ENCODE peak calls at places on chromosomes 1 and 21, in eight cellular contexts. K is sigmoid colon, S is breast epithelium, F is stomach, P is H1, L is spleen, O is GM23338, U is SK-N-SH. A is an unnamed sample.
A peak's percentile ranks its signal among the peaks of the same experiment; 100 is the strongest.

GRCh38 chr1:231500666-231501065 is 27.8 kb upstream of the TSNAX start:
- DNase-seq in O (no peak), K (no peak), P (no peak), F (no peak), L (no peak), U (no peak), S (no peak), A (no peak)

GRCh38 chr1:11979453-11979817 is 809 bp upstream of the MFN2 start:
- DNase-seq in U (no peak), F (peak; percentile 32), L (peak; percentile 86), K (no peak), O (no peak), P (no peak), S (peak; percentile 44), A (no peak)

GRCh38 chr1:230565141-230565540 is 77.1 kb upstream of the COG2 start:
- DNase-seq in U (no peak), L (no peak), O (no peak), P (no peak), F (no peak), K (no peak), S (no peak), A (no peak)

GRCh38 chr1:22229374-22229773 is 86.5 kb upstream of the WNT4 start:
- DNase-seq in U (no peak), O (peak; percentile 49), L (no peak), P (no peak), K (no peak), F (no peak), S (no peak), A (no peak)

GRCh38 chr1:165900576-165901380 is 73.4 kb downstream of the UCK2 start:
- DNase-seq in U (no peak), L (no peak), K (no peak), P (no peak), O (no peak), F (peak; percentile 86), S (no peak), A (no peak)

GRCh38 chr1:41710980-41711379 is 207.7 kb downstream of the HIVEP3 start:
- DNase-seq in F (no peak), L (no peak), U (peak; percentile 50), P (no peak), K (no peak), O (no peak), S (no peak), A (no peak)

GRCh38 chr1:63112155-63112914 is 210.0 kb upstream of the FOXD3 start:
- DNase-seq in F (no peak), K (no peak), O (no peak), U (no peak), P (no peak), S (no peak), L (no peak), A (no peak)

GRCh38 chr1:174968750-174969244 is 30.9 kb upstream of the CACYBP start:
- DNase-seq in L (no peak), O (no peak), U (no peak), S (no peak), F (no peak), K (no peak), P (no peak), A (no peak)

GRCh38 chr1:21296509-21297354 is 6.5 kb upstream of the ECE1 start:
- DNase-seq in L (no peak), S (no peak), K (no peak), F (no peak), O (no peak), P (no peak), U (no peak), A (no peak)

GRCh38 chr1:148166558-148167492 is 14.7 kb upstream of the NBPF11 start:
- DNase-seq in F (no peak), S (no peak), L (no peak), P (no peak), U (no peak), K (no peak), O (peak; percentile 9), A (no peak)

GRCh38 chr1:177286396-177286795 is 115.6 kb downstream of the BRINP2 start:
- DNase-seq in O (no peak), K (no peak), F (no peak), L (no peak), P (no peak), S (no peak), U (no peak), A (no peak)

GRCh38 chr1:10962483-10962882 is 50.0 kb upstream of the TARDBP start:
- DNase-seq in U (peak; percentile 75), O (no peak), F (peak; percentile 47), S (no peak), K (no peak), P (no peak), L (no peak), A (no peak)

GRCh38 chr1:79042117-79042516 is 35.6 kb upstream of the ADGRL4 start:
- DNase-seq in L (no peak), F (no peak), U (no peak), K (no peak), S (no peak), P (no peak), O (no peak), A (no peak)

GRCh38 chr21:26116456-26117011 is 54.0 kb downstream of the APP start:
- DNase-seq in U (peak; percentile 27), S (no peak), F (no peak), O (peak; percentile 76), P (no peak), L (no peak), K (no peak), A (no peak)

GRCh38 chr1:198116469-198116868 is 40.3 kb upstream of the NEK7 start:
- DNase-seq in O (no peak), S (no peak), K (no peak), L (no peak), F (no peak), P (no peak), U (no peak), A (no peak)

GRCh38 chr21:31184462-31184861 is 146.2 kb upstream of the KRTAP19-8 start:
- DNase-seq in K (no peak), F (no peak), P (no peak), U (peak; percentile 35), S (no peak), L (no peak), O (no peak), A (no peak)

GRCh38 chr1:110928904-110929303 is 34.8 kb downstream of the LRIF1 start:
- DNase-seq in S (no peak), U (no peak), F (no peak), L (no peak), O (no peak), P (no peak), K (no peak), A (no peak)

GRCh38 chr1:95636897-95637296 is 402.9 kb downstream of the RWDD3 start:
- DNase-seq in K (no peak), U (peak; percentile 21), L (no peak), F (no peak), S (no peak), P (no peak), O (no peak), A (no peak)

GRCh38 chr1:227330279-227330678 is 12.0 kb upstream of the CDC42BPA start:
- DNase-seq in L (no peak), U (no peak), F (no peak), S (no peak), O (no peak), K (no peak), P (no peak), A (no peak)

GRCh38 chr1:243264718-243265117 is 8.9 kb downstream of the SDCCAG8 start:
- DNase-seq in L (no peak), U (peak; percentile 16), F (no peak), P (no peak), O (no peak), S (no peak), K (no peak), A (no peak)
- H3K4me1 ChIP-seq in L (peaks cover 14% of the 10 kb centered on the region), U (peaks cover 41% of the 10 kb centered on the region), F (peaks cover 13% of the 10 kb centered on the region), P (no peaks in the 10 kb centered on the region), O (peaks cover 8% of the 10 kb centered on the region), S (peaks cover 9% of the 10 kb centered on the region), K (peaks cover 4% of the 10 kb centered on the region), A (peaks cover 40% of the 10 kb centered on the region)

GRCh38 chr1:32111040-32111628 is 3.3 kb downstream of the KPNA6 start:
- DNase-seq in S (no peak), U (no peak), O (no peak), P (no peak), K (no peak), L (no peak), F (no peak), A (no peak)

GRCh38 chr1:32104127-32104526 is 3.7 kb upstream of the KPNA6 start:
- DNase-seq in U (no peak), O (peak; percentile 45), L (no peak), P (no peak), K (no peak), F (no peak), S (no peak), A (no peak)

GRCh38 chr1:32105338-32105737 is 2.5 kb upstream of the KPNA6 start:
- DNase-seq in L (no peak), O (no peak), K (no peak), P (no peak), U (no peak), S (no peak), F (no peak), A (no peak)

GRCh38 chr1:32107742-32108661 is at the start of gene KPNA6:
- DNase-seq in L (peak; percentile 94), P (peak; percentile 94), O (peak; percentile 97), S (peak; percentile 85), K (peak; percentile 95), F (peak; percentile 90), U (peak; percentile 82), A (peak; percentile 87)

GRCh38 chr1:32106663-32107273 is 1.1 kb upstream of the KPNA6 start:
- DNase-seq in F (no peak), K (no peak), L (no peak), O (no peak), U (no peak), S (no peak), P (no peak), A (no peak)
- H3K4me3 ChIP-seq in F (no peak overlapping the region), K (peak overlapping the region; percentile 80), L (peak overlapping the region; percentile 97), O (peak overlapping the region; percentile 83), U (no peak overlapping the region), S (peak overlapping the region; percentile 95), P (no peak overlapping the region), A (peak overlapping the region; percentile 91)

GRCh38 chr1:77271851-77272250 is 10.0 kb upstream of the AK5 start:
- DNase-seq in O (no peak), K (no peak), F (no peak), P (no peak), L (no peak), U (no peak), S (no peak), A (no peak)

GRCh38 chr1:77275194-77275593 is 6.6 kb upstream of the AK5 start:
- DNase-seq in S (no peak), O (peak; percentile 27), K (no peak), L (no peak), P (no peak), F (no peak), U (no peak), A (no peak)

DNA sequence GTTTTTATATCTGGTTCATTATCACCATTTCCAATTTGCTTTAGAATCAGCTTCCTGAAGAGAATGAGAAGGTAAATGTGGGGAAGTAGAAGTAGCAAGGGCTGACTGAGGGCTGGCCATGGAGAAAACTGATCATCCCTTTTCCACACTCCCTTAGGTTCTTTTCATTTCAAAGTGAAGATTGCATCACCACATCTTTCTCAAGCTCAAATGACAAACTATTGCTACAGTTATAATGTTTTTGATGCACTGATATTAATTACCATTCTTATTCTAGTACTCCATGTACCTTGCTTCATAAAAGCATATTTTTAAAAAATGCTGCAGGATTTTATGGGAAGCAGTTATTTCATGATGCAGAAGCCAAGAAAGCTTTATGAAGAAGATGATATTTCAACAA is 7.9 kb upstream of the AK5 start:
- DNase-seq in P (no peak), U (no peak), L (no peak), F (no peak), O (no peak), K (no peak), S (no peak), A (no peak)
- TF ChIP-seq POLR2AphosphoS5 in P (no peak), U (no peak), L (no peak), F (no peak), O (no peak), K (no peak), S (no peak), A (no peak)

GRCh38 chr1:83493633-83494032 is 505.3 kb downstream of the TTLL7 start:
- DNase-seq in S (no peak), O (no peak), P (no peak), L (no peak), K (no peak), F (no peak), U (no peak), A (no peak)
- H3K4me1 ChIP-seq in S (no peaks in the 10 kb centered on the region), O (no peaks in the 10 kb centered on the region), P (no peaks in the 10 kb centered on the region), L (no peaks in the 10 kb centered on the region), K (no peaks in the 10 kb centered on the region), F (no peaks in the 10 kb centered on the region), U (no peaks in the 10 kb centered on the region), A (no peaks in the 10 kb centered on the region)

A was measured in upper lobe of left lung.